ENCODE peak calls at places on chromosomes 11 and 22, in ten cellular contexts. T is transverse colon, W is breast epithelium, Q is esophagus muscularis mucosa, K is right lobe of liver, M is stomach, G is tibial nerve, J is spleen, E is H1, I is heart left ventricle. H is an unnamed sample. For H3K4me1, the result is how much of the 10 kb centered on the place peaks cover.

GRCh38 chr11:32178692-32179091 is 87.8 kb downstream of the RCN1 start:
- DNase-seq in G (no peak), T (no peak), K (no peak), Q (no peak), M (no peak), I (no peak), E (no peak), J (no peak), W (no peak), H (no peak)

GRCh38 chr11:2594267-2594666 is 105.5 kb downstream of the KCNQ1OT1 start:
- DNase-seq in Q (no peak), W (no peak), K (no peak), E (no peak), G (no peak), M (no peak), I (no peak), J (no peak), T (no peak), H (no peak)

GRCh38 chr11:60348116-60348515 is 21.1 kb downstream of the MS4A6E start:
- DNase-seq in J (no peak), G (no peak), M (no peak), E (no peak), K (no peak), W (no peak), T (no peak), Q (no peak), I (no peak), H (no peak)

GRCh38 chr11:32830413-32830738 is 649 bp downstream of the PRRG4 start:
- DNase-seq in Q (no peak), I (no peak), T (peak), W (peak), G (no peak), J (no peak), E (no peak), M (peak), K (peak), H (no peak)

GRCh38 chr11:95736268-95737208 is 53.0 kb downstream of the FAM76B start:
- DNase-seq in W (no peak), J (no peak), Q (no peak), E (no peak), G (no peak), I (no peak), K (no peak), T (no peak), M (no peak), H (no peak)

GRCh38 chr22:35489225-35489624 is 51.4 kb upstream of the RASD2 start:
- DNase-seq in W (no peak), G (no peak), I (no peak), T (no peak), M (no peak), Q (no peak), E (no peak), J (no peak), K (no peak), H (no peak)

GRCh38 chr22:44133901-44134511 is 46.7 kb upstream of the PARVG start:
- DNase-seq in J (peak), Q (no peak), E (no peak), I (no peak), T (no peak), K (no peak), G (peak), W (no peak), M (no peak), H (no peak)

GRCh38 chr11:15379483-15379882 is 264.8 kb downstream of the INSC start:
- DNase-seq in E (no peak), M (no peak), Q (no peak), T (no peak), G (no peak), I (no peak), J (no peak), W (no peak), K (no peak), H (no peak)

GRCh38 chr11:70448983-70449567 is 50.7 kb downstream of the CTTN start:
- DNase-seq in K (no peak), W (no peak), E (no peak), J (no peak), I (no peak), G (no peak), Q (no peak), M (no peak), T (no peak), H (no peak)

GRCh38 chr22:46521994-46522393 is 15.4 kb downstream of the CELSR1 start:
- DNase-seq in J (no peak), E (no peak), M (no peak), T (no peak), I (no peak), K (no peak), Q (no peak), G (no peak), W (no peak), H (no peak)

GRCh38 chr11:69479591-69480271 is 1.7 kb upstream of the LINC01488 start:
- DNase-seq in Q (no peak), G (no peak), K (peak), J (peak), T (peak), W (no peak), I (peak), M (peak), E (no peak), H (no peak)

GRCh38 chr11:93549986-93550385 is 6.8 kb upstream of the SMCO4 start:
- DNase-seq in G (no peak), M (no peak), K (no peak), E (no peak), J (no peak), T (no peak), I (no peak), W (no peak), Q (no peak), H (no peak)

GRCh38 chr22:24185001-24185500 is 3.8 kb downstream of the SUSD2 start:
- DNase-seq in E (no peak), I (no peak), T (no peak), M (no peak), J (no peak), W (no peak), Q (no peak), G (no peak), K (no peak), H (peak)

GRCh38 chr11:72970557-72971118 is 156.4 kb downstream of the ATG16L2 start:
- DNase-seq in W (no peak), E (no peak), Q (no peak), T (no peak), G (no peak), K (no peak), I (no peak), M (no peak), J (no peak), H (no peak)

DNA sequence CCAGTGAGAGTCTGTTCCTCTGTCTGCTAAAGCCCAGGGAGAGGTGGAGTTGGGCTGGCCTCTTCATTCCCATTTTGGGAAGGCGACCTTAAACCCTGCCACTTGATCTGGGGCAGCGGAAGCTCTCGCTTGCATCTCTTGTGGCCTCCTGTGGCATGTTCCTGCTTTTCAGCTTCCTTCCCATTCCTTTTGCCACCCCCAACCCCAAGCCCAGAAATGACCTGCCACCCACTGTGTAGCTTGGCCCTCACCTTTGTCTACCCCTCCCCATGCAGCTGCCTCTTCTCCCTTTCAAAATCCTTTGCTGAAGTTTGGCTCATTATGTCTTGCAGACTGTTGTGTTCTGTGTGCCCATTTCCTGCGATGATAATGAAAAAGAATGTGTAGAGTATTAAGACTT is 110.2 kb downstream of the DBX1 start:
- DNase-seq in T (no peak), K (no peak), E (no peak), M (no peak), G (no peak), W (no peak), Q (no peak), I (no peak), J (no peak), H (no peak)
- TF ChIP-seq POLR2A in T (no peak), K (no peak), E (no peak), M (no peak), G (no peak), W (no peak), Q (no peak), I (no peak), J (no peak), H (no peak)

GRCh38 chr11:57681168-57681567 is 13.3 kb downstream of the ZDHHC5 start:
- DNase-seq in T (no peak), J (no peak), G (no peak), Q (no peak), M (no peak), I (no peak), K (no peak), E (no peak), W (no peak), H (no peak)
- H3K4me1 ChIP-seq in T (under half), J (half or more), G (under half), Q (under half), M (under half), I (under half), K (under half), E (under half), W (under half), H (under half)

DNA sequence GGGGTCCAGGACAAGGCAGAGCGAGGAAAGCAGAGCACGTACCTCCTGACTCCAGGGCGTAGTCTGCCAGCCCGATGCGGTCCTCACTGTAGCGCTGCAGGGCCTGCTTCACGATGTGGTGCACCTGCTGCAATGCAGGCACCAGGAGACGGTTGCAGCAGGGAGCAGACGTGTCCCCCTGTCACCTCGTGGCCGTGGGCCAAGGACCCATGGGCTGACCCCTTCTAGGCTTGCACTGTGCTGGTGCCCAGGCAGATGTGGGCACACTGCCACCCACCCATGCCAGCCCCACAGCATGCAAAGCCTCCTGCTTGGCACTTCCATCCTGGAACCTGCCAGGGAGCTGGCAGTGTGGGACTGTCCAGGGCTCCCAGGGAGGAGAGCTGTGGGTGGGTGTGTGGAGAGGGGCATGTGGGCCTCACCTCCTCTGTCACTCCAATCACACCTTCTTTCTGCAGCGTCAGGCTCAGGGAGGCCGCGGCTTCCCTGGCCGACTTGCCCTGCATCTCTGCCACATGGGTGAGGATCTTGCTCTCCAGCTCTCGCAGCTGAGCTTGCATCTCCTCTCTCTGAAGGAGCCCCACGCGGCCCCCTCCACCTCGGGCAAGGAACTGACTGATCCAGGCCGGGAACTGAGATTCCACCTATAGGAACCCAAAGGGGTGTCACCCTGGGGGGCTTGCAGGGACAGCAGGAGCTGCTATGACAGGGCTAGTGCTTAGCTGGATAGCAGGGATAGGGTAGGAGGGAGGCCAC is 16.3 kb downstream of the SUN2 start:
- DNase-seq in T (no peak), I (peak), J (no peak), E (no peak), K (peak), W (no peak), Q (no peak), G (no peak), M (no peak), H (no peak)
- TF ChIP-seq POLR2A in T (no peak), I (no peak), J (no peak), E (no peak), K (no peak), W (no peak), Q (no peak), G (no peak), M (no peak), H (no peak)

GRCh38 chr11:85088286-85088685 is 538.9 kb downstream of the DLG2 start:
- DNase-seq in I (no peak), Q (no peak), W (no peak), M (no peak), J (no peak), K (no peak), T (no peak), G (no peak), E (no peak), H (no peak)
- H3K4me1 ChIP-seq in I (under half), Q (under half), W (under half), M (under half), J (under half), K (under half), T (under half), G (under half), E (under half), H (under half)

GRCh38 chr11:11841605-11842425 is at the start of gene USP47:
- DNase-seq in W (peak), Q (peak), E (peak), M (peak), I (peak), K (peak), T (peak), J (peak), G (peak), H (peak)
- TF ChIP-seq POLR2A in W (peak), Q (peak), E (peak), M (peak), I (peak), K (peak), T (peak), J (peak), G (peak), H (peak)

DNA sequence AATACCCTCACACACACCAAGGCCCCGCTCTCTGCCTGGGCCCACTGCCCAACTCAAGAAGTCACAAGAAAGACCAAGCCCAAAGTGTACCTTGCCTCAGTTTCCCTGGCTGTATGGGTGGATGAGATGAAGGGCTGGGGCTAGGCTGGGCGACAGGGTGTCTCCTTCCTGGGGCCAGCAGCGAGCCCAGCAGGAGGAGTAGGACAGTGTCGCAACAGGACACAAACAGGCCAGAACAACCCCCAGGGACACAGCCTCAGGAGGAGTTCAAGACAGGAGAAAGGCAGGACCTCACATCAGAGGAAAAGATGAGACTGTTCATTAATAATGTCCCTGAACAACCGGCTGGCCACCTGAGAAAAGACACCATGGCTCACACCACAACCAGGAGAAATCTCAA is 13.3 kb downstream of the CSNK1E start:
- DNase-seq in G (no peak), K (no peak), E (no peak), J (no peak), T (no peak), Q (no peak), W (no peak), M (no peak), I (no peak), H (no peak)
- H3K4me1 ChIP-seq in G (half or more), K (under half), E (under half), J (half or more), T (under half), Q (half or more), W (under half), M (half or more), I (half or more), H (under half)

DNA sequence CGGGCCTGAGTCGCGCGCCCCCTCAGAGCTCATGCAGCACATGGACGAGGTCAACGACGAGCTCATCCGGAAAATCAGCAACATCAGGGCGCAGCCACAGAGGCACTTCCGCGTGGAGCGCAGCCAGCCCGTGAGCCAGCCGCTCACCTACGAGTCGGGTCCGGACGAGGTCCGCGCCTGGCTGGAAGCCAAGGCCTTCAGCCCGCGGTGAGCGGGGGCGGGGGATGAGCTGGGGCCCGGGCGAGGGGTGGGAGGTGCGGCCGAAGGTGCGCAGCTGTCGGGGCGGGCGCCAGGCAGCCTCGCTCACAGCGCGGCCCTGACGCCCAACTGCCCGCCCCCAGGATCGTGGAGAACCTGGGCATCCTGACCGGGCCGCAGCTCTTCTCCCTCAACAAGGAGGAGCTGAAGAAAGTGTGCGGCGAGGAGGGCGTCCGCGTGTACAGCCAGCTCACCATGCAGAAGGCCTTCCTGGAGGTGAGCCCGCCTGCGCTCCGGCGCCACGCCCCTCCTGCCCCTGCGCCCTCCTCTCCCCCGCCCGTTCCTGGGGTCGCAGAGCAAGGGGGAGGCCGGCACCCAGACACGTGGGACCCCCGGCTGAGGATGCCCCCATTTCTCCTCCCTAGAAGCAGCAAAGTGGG is 20.4 kb downstream of the EPS8L2 start:
- DNase-seq in E (no peak), K (peak), W (peak), J (peak), I (no peak), T (peak), M (peak), G (no peak), Q (no peak), H (peak)
- TF ChIP-seq POLR2A in E (no peak), K (no peak), W (no peak), J (no peak), I (no peak), T (no peak), M (no peak), G (no peak), Q (no peak), H (no peak)

GRCh38 chr22:31284756-31285155 is 7.5 kb downstream of the PIK3IP1 start:
- DNase-seq in M (no peak), I (no peak), J (no peak), Q (no peak), G (no peak), K (no peak), E (no peak), W (no peak), T (no peak), H (no peak)
- H3K4me1 ChIP-seq in M (half or more), I (under half), J (half or more), Q (under half), G (half or more), K (under half), E (under half), W (under half), T (under half), H (under half)

H was measured in uterus.